ENCODE peak calls at places on chromosomes 12 and 14, in four cellular contexts. F, T, L and U are unnamed samples.

GRCh38 chr14:101024686-101025085 is 121.2 kb upstream of the RTL1 start:
- DNase-seq in L (no peak), F (no peak), T (no peak), U (no peak)

GRCh38 chr14:51774209-51774608 is 86.2 kb upstream of the GNG2 start:
- DNase-seq in F (no peak), L (no peak), T (no peak), U (no peak)

GRCh38 chr12:49622501-49623141 is 740 bp upstream of the PRPF40B start:
- DNase-seq in L (no peak), T (peak), F (peak), U (peak)

GRCh38 chr12:108568653-108569154 is 6.3 kb downstream of the ISCU start:
- DNase-seq in F (no peak), T (no peak), L (no peak), U (peak)

GRCh38 chr12:9864913-9865675 is 4.1 kb downstream of the CLEC2B start:
- DNase-seq in L (no peak), F (no peak), T (no peak), U (no peak)

GRCh38 chr12:118374126-118374725 is 1.5 kb upstream of the TAOK3 start:
- DNase-seq in L (no peak), F (no peak), T (no peak), U (no peak)

GRCh38 chr14:70641548-70642312 is at the start of gene TTC9:
- DNase-seq in L (peak), T (peak), F (peak), U (no peak)

GRCh38 chr14:83568141-83568540 is 1961.8 kb upstream of the FLRT2 start:
- DNase-seq in F (no peak), L (no peak), T (no peak), U (no peak)

GRCh38 chr14:20332946-20333782 is at the start of gene CCNB1IP1:
- DNase-seq in F (peak), L (peak), T (no peak), U (peak)

GRCh38 chr12:96336489-96336888 is 63.8 kb downstream of the CDK17 start:
- DNase-seq in T (no peak), L (no peak), F (no peak), U (no peak)